ENCODE peak calls at places on chromosomes 12 and 14, in eight cellular contexts. J, Z, T, H, D, E, N and U are unnamed samples. For H3K4me1, the result is how much of the 10 kb centered on the place peaks cover.

GRCh38 chr12:124730455-124730932 is 133.2 kb downstream of the SCARB1 start:
- DNase-seq in J (no peak), Z (peak), T (no peak), H (no peak), D (peak), E (peak), N (no peak), U (no peak)

GRCh38 chr14:104114421-104115130 is 23.8 kb upstream of the KIF26A start:
- DNase-seq in J (peak), Z (no peak), T (no peak), H (peak), D (no peak), E (peak), N (no peak), U (no peak)

GRCh38 chr12:22435583-22435982 is 101.1 kb upstream of the ST8SIA1 start:
- DNase-seq in J (no peak), Z (no peak), T (no peak), H (no peak), D (no peak), E (no peak), N (no peak), U (no peak)

GRCh38 chr12:62761658-62762057 is 173.3 kb downstream of the PPM1H start:
- DNase-seq in J (no peak), Z (peak), T (no peak), H (no peak), D (no peak), E (no peak), N (no peak), U (no peak)

GRCh38 chr12:11969437-11970154 is 101.1 kb upstream of the BCL2L14 start:
- DNase-seq in J (no peak), Z (no peak), T (no peak), H (no peak), D (no peak), E (no peak), N (no peak), U (no peak)

GRCh38 chr14:77024171-77024627 is 4.3 kb downstream of the IRF2BPL start:
- DNase-seq in J (peak), Z (no peak), T (peak), H (no peak), D (peak), E (peak), N (peak), U (peak)

GRCh38 chr12:59742831-59743230 is 147.0 kb downstream of the SLC16A7 start:
- DNase-seq in J (no peak), Z (no peak), T (no peak), H (no peak), D (no peak), E (no peak), N (no peak), U (no peak)

GRCh38 chr12:80068173-80068572 is 31.2 kb upstream of the OTOGL start:
- DNase-seq in J (no peak), Z (no peak), T (no peak), H (no peak), D (no peak), E (no peak), N (no peak), U (no peak)

GRCh38 chr12:118922405-118922804 is 58.9 kb upstream of the SRRM4 start:
- DNase-seq in J (no peak), Z (no peak), T (no peak), H (no peak), D (no peak), E (no peak), N (no peak), U (no peak)

GRCh38 chr14:55913324-55914035 is 204.7 kb upstream of the PELI2 start:
- DNase-seq in J (no peak), Z (peak), T (no peak), H (no peak), D (peak), E (peak), N (no peak), U (no peak)

GRCh38 chr12:124750787-124751471 is 112.7 kb downstream of the SCARB1 start:
- DNase-seq in J (no peak), Z (no peak), T (no peak), H (no peak), D (no peak), E (no peak), N (no peak), U (no peak)

GRCh38 chr14:61749867-61750266 is 12.4 kb upstream of the SNAPC1 start:
- DNase-seq in J (peak), Z (no peak), T (peak), H (no peak), D (no peak), E (no peak), N (no peak), U (no peak)

GRCh38 chr14:49492151-49492550 is 94.0 kb downstream of the RPS29 start:
- DNase-seq in J (no peak), Z (no peak), T (no peak), H (no peak), D (no peak), E (no peak), N (no peak), U (no peak)

GRCh38 chr12:110661337-110661972 is 27.5 kb downstream of the HVCN1 start:
- DNase-seq in J (peak), Z (peak), T (peak), H (no peak), D (peak), E (peak), N (no peak), U (peak)

GRCh38 chr12:75815756-75816155 is 215.8 kb downstream of the PHLDA1 start:
- DNase-seq in J (no peak), Z (no peak), T (no peak), H (no peak), D (no peak), E (no peak), N (no peak), U (no peak)

GRCh38 chr14:90536092-90536491 is 139.3 kb downstream of the CALM1 start:
- DNase-seq in J (no peak), Z (peak), T (no peak), H (no peak), D (peak), E (peak), N (no peak), U (no peak)

GRCh38 chr12:100976735-100977134 is 182.2 kb downstream of the ANO4 start:
- DNase-seq in J (no peak), Z (no peak), T (no peak), H (no peak), D (no peak), E (no peak), N (no peak), U (no peak)

GRCh38 chr12:105280966-105281693 is 45.2 kb upstream of the APPL2 start:
- DNase-seq in J (no peak), Z (no peak), T (no peak), H (peak), D (no peak), E (no peak), N (no peak), U (no peak)

GRCh38 chr12:98698603-98699463 is 53.7 kb downstream of the APAF1 start:
- DNase-seq in J (peak), Z (peak), T (peak), H (peak), D (peak), E (peak), N (peak), U (no peak)

GRCh38 chr14:101120636-101121398 is 217.3 kb upstream of the RTL1 start:
- DNase-seq in J (peak), Z (peak), T (peak), H (no peak), D (peak), E (peak), N (peak), U (no peak)

GRCh38 chr12:103114296-103115055 is 157.0 kb downstream of the ASCL1 start:
- DNase-seq in J (peak), Z (no peak), T (no peak), H (no peak), D (no peak), E (no peak), N (no peak), U (no peak)

GRCh38 chr14:31243860-31244259 is 36.3 kb upstream of the HECTD1 start:
- DNase-seq in J (peak), Z (no peak), T (peak), H (no peak), D (no peak), E (no peak), N (no peak), U (no peak)

GRCh38 chr12:1509703-1510395 is 84.5 kb downstream of the FBXL14 start:
- DNase-seq in J (peak), Z (no peak), T (no peak), H (no peak), D (no peak), E (no peak), N (no peak), U (no peak)

GRCh38 chr14:65301862-65302539 is 110.5 kb upstream of the FUT8 start:
- DNase-seq in J (no peak), Z (no peak), T (no peak), H (peak), D (no peak), E (no peak), N (no peak), U (no peak)

GRCh38 chr14:41663478-41663845 is 56.8 kb downstream of the LRFN5 start:
- DNase-seq in J (no peak), Z (no peak), T (no peak), H (no peak), D (no peak), E (no peak), N (no peak), U (no peak)

GRCh38 chr14:69044965-69045555 is 66.0 kb upstream of the ACTN1 start:
- DNase-seq in J (no peak), Z (peak), T (no peak), H (no peak), D (peak), E (peak), N (no peak), U (no peak)

GRCh38 chr14:69046468-69046867 is 67.4 kb upstream of the ACTN1 start:
- DNase-seq in J (no peak), Z (peak), T (peak), H (no peak), D (peak), E (no peak), N (no peak), U (no peak)

GRCh38 chr14:69044296-69044695 is 65.2 kb upstream of the ACTN1 start:
- DNase-seq in J (no peak), Z (no peak), T (no peak), H (no peak), D (no peak), E (no peak), N (no peak), U (no peak)

GRCh38 chr14:69047255-69047654 is 68.2 kb upstream of the ACTN1 start:
- DNase-seq in J (no peak), Z (no peak), T (no peak), H (no peak), D (no peak), E (no peak), N (no peak), U (no peak)

DNA sequence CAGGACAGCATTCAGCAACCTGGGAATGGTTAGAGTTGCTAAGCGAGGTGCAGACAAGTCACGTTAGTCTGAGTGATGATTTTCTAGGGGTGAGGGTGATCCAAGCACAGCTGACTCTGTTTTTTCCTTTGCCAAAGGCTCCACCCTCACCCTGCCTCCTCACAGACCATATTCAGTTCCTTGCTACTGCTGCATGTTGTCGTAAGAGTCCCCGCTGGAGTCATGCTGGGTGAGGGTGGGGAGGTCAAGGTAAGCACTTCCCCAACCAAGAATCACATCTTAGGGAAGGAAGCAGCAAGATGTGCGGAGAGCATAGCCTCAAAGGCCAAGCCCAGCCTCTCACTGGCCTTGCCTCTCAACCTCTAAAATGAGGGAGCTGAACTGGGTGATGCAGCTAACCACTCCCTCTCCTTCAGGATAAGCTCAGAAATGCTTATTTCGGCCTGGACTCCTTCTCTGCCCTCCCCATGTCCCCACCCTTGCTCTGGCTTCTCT is 66.8 kb upstream of the ACTN1 start:
- DNase-seq in J (no peak), Z (peak), T (no peak), H (no peak), D (no peak), E (no peak), N (no peak), U (no peak)
- H3K4me1 ChIP-seq in J (under half), Z (half or more), T (under half), H (under half), D (half or more), E (half or more), N (under half), U (under half)

GRCh38 chr14:23114120-23114458 is 5.0 kb downstream of the CEBPE start:
- DNase-seq in J (peak), Z (no peak), T (no peak), H (no peak), D (no peak), E (no peak), N (no peak), U (no peak)

GRCh38 chr14:23114669-23115491 is 4.2 kb downstream of the CEBPE start:
- DNase-seq in J (peak), Z (no peak), T (no peak), H (no peak), D (no peak), E (no peak), N (no peak), U (no peak)

GRCh38 chr14:23112359-23113178 is 6.5 kb downstream of the CEBPE start:
- DNase-seq in J (peak), Z (no peak), T (no peak), H (no peak), D (no peak), E (no peak), N (no peak), U (no peak)

GRCh38 chr14:23115492-23115850 is 3.6 kb downstream of the CEBPE start:
- DNase-seq in J (peak), Z (no peak), T (no peak), H (no peak), D (no peak), E (no peak), N (no peak), U (no peak)

DNA sequence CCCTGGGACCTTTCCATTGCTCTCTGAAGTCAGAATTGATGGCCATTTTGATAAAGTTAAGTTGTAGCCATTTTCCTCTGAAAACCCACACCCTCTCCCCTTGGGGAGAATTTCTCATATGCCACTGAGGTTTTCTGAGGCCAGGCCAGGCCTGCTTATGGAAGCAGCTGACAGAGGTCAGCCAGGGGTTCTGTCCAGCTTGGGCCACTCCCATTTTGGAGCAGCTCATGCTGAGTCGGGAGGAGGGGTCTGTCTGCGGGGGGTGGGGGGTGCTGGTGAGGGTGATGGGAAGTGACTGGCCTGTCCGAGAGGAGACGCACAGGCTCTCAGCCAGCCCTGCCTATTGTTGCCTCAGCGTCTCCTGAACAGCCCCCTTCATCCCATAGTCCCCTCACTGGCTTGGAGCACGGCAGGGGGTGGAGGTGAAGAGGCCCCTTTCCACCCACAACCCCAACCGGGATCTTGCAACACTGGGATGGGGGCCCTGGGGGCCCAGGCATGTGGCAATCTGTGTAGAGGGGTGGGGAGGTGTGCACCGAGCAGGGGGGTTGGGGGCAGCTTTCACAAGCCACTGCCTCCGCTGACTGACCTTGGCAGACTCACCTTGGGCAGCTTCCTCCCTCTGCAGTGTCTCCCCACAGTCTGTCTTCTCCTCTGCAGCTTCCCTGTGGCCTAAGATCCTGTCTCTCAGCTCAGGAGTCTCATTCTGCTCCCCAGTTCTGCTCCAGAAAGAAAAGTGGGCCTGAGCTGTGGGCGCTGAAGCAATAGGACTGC is 5.5 kb downstream of the CEBPE start:
- DNase-seq in J (peak), Z (no peak), T (no peak), H (no peak), D (no peak), E (no peak), N (no peak), U (no peak)
- H3K4me3 ChIP-seq in J (no peak), Z (no peak), T (no peak), H (no peak), D (no peak), E (no peak), N (no peak), U (no peak)

GRCh38 chr12:14904854-14905253 is 19.2 kb upstream of the MGP start:
- DNase-seq in J (no peak), Z (no peak), T (no peak), H (no peak), D (no peak), E (no peak), N (no peak), U (no peak)
- H3K27ac ChIP-seq in J (peak), Z (peak), T (peak), H (peak), D (peak), E (peak), N (peak), U (no peak)

GRCh38 chr12:108859923-108860291 is 2.5 kb upstream of the SSH1 start:
- DNase-seq in J (no peak), Z (no peak), T (no peak), H (no peak), D (no peak), E (no peak), N (no peak), U (no peak)
- H3K4me1 ChIP-seq in J (under half), Z (half or more), T (under half), H (under half), D (under half), E (under half), N (under half), U (under half)

GRCh38 chr12:65156366-65156831 is 13.0 kb upstream of the LEMD3 start:
- DNase-seq in J (no peak), Z (no peak), T (no peak), H (no peak), D (no peak), E (no peak), N (no peak), U (no peak)

GRCh38 chr12:65152012-65152411 is 17.4 kb upstream of the LEMD3 start:
- DNase-seq in J (no peak), Z (no peak), T (no peak), H (no peak), D (no peak), E (no peak), N (no peak), U (no peak)

GRCh38 chr12:65152586-65152985 is 16.8 kb upstream of the LEMD3 start:
- DNase-seq in J (no peak), Z (no peak), T (no peak), H (no peak), D (no peak), E (no peak), N (no peak), U (no peak)

GRCh38 chr12:65157091-65157490 is 12.3 kb upstream of the LEMD3 start:
- DNase-seq in J (no peak), Z (no peak), T (no peak), H (no peak), D (no peak), E (no peak), N (no peak), U (no peak)

DNA sequence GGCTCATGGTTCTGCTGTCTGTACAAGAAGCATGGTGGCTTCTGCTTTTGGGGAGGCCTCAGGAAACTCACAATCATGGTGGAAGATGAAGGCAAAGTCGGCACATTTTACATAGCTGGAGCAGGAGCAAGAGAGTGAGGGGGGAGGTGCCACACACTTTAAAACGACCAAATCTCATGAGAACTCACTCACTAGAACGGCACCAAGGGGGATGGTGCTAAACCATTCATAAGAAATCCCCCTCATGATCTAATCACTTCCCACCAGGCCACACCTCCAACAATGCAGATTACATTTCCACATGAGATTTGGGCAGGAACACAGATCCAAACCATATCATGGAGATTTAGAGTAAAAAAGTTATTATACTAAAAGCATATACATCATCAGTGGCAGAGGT is 13.6 kb upstream of the LEMD3 start:
- DNase-seq in J (no peak), Z (no peak), T (no peak), H (no peak), D (no peak), E (no peak), N (no peak), U (no peak)
- H3K4me3 ChIP-seq in J (no peak), Z (no peak), T (no peak), H (no peak), D (no peak), E (no peak), N (no peak), U (no peak)

GRCh38 chr12:84976133-84976532 is 59.9 kb downstream of the TSPAN19 start:
- DNase-seq in J (no peak), Z (no peak), T (no peak), H (peak), D (no peak), E (no peak), N (no peak), U (no peak)
- H3K27ac ChIP-seq in J (no peak), Z (no peak), T (no peak), H (no peak), D (no peak), E (no peak), N (no peak), U (no peak)

GRCh38 chr14:59355101-59355500 is 110.1 kb downstream of the GPR135 start:
- DNase-seq in J (no peak), Z (no peak), T (no peak), H (no peak), D (no peak), E (no peak), N (no peak), U (no peak)
- H3K4me1 ChIP-seq in J (under half), Z (under half), T (under half), H (under half), D (under half), E (half or more), N (under half), U (under half)

GRCh38 chr14:21072781-21073339 is 2.8 kb downstream of the ARHGEF40 start:
- DNase-seq in J (peak), Z (no peak), T (peak), H (no peak), D (no peak), E (no peak), N (no peak), U (no peak)

GRCh38 chr14:21071225-21072041 is 1.3 kb downstream of the ARHGEF40 start:
- DNase-seq in J (peak), Z (peak), T (peak), H (peak), D (peak), E (peak), N (peak), U (peak)

GRCh38 chr14:21070610-21071224 is 613 bp downstream of the ARHGEF40 start:
- DNase-seq in J (peak), Z (peak), T (peak), H (peak), D (peak), E (peak), N (no peak), U (no peak)

GRCh38 chr14:21073921-21074320 is 3.8 kb downstream of the ARHGEF40 start:
- DNase-seq in J (no peak), Z (no peak), T (no peak), H (no peak), D (no peak), E (no peak), N (no peak), U (no peak)

GRCh38 chr14:21072102-21072501 is 2.0 kb downstream of the ARHGEF40 start:
- DNase-seq in J (no peak), Z (peak), T (no peak), H (no peak), D (peak), E (no peak), N (no peak), U (no peak)
- H3K4me3 ChIP-seq in J (peak), Z (peak), T (no peak), H (no peak), D (peak), E (peak), N (no peak), U (no peak)

GRCh38 chr12:65823481-65824313 is 586 bp upstream of the HMGA2 start:
- DNase-seq in J (peak), Z (peak), T (peak), H (peak), D (peak), E (no peak), N (peak), U (no peak)
- H3K27ac ChIP-seq in J (no peak), Z (no peak), T (peak), H (no peak), D (no peak), E (no peak), N (no peak), U (no peak)